ENCODE peak calls at places on chromosomes 13 and 19, in ten cellular contexts. Q, M, D, X, A, R, E, S, K and H are unnamed samples.

GRCh38 chr19:49362926-49363264 is 679 bp upstream of the TEAD2 start:
- DNase-seq in Q (peak), M (peak), D (peak), X (peak), A (peak), R (no peak), E (no peak), S (peak), K (peak), H (no peak)

GRCh38 chr19:11587302-11587972 is 9.8 kb upstream of the ZNF627 start:
- DNase-seq in Q (peak), M (peak), D (peak), X (peak), A (peak), R (peak), E (peak), S (peak), K (peak), H (peak)

GRCh38 chr19:1396768-1397679 is 4.3 kb downstream of the GAMT start:
- DNase-seq in Q (no peak), M (no peak), D (no peak), X (no peak), A (no peak), R (no peak), E (no peak), S (no peak), K (no peak), H (no peak)

GRCh38 chr13:42747399-42747873 is 33.9 kb upstream of the FAM216B start:
- DNase-seq in Q (no peak), M (no peak), D (peak), X (no peak), A (peak), R (peak), E (no peak), S (no peak), K (no peak), H (no peak)

GRCh38 chr13:91036886-91037285 is 310.6 kb upstream of the MIR17HG start:
- DNase-seq in Q (no peak), M (no peak), D (no peak), X (no peak), A (no peak), R (no peak), E (no peak), S (no peak), K (no peak), H (no peak)

GRCh38 chr19:40294560-40294959 is 9.4 kb upstream of the AKT2 start:
- DNase-seq in Q (no peak), M (no peak), D (no peak), X (no peak), A (no peak), R (no peak), E (no peak), S (no peak), K (peak), H (no peak)

GRCh38 chr19:33404916-33405315 is 31.4 kb downstream of the CEBPG start:
- DNase-seq in Q (no peak), M (peak), D (peak), X (no peak), A (no peak), R (no peak), E (peak), S (peak), K (peak), H (no peak)

GRCh38 chr13:72221276-72221962 is 354.4 kb upstream of the DACH1 start:
- DNase-seq in Q (no peak), M (no peak), D (peak), X (no peak), A (no peak), R (peak), E (peak), S (no peak), K (no peak), H (no peak)

GRCh38 chr19:47646924-47647323 is 38.0 kb downstream of the BICRA start:
- DNase-seq in Q (no peak), M (no peak), D (peak), X (no peak), A (no peak), R (no peak), E (no peak), S (no peak), K (no peak), H (no peak)

GRCh38 chr19:47651691-47652090 is 42.8 kb downstream of the BICRA start:
- DNase-seq in Q (no peak), M (peak), D (peak), X (no peak), A (no peak), R (no peak), E (no peak), S (no peak), K (no peak), H (no peak)

GRCh38 chr19:47651132-47651531 is 42.2 kb downstream of the BICRA start:
- DNase-seq in Q (no peak), M (peak), D (no peak), X (no peak), A (no peak), R (no peak), E (no peak), S (no peak), K (no peak), H (no peak)

GRCh38 chr19:47650695-47651094 is 41.8 kb downstream of the BICRA start:
- DNase-seq in Q (no peak), M (peak), D (peak), X (no peak), A (no peak), R (no peak), E (no peak), S (no peak), K (no peak), H (no peak)

DNA sequence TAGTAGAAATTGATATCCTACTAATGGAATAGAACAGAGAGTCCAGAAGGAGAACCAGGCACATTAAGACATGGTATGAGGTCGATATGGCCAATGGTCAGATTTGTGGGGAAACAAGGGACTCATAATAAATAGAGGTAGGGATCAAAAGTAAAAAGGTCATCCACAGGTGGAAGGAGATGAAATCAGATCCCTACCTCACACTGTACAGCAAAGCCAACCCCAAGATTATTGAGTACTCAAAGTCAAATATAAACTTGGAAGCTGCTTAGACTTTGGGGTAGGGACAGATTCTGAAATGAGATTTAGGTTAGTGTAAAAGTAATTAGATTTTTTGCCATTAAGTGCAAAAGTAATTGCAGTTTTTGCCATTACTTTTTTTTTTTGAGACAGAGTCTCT is 40.7 kb downstream of the BICRA start:
- DNase-seq in Q (no peak), M (no peak), D (no peak), X (no peak), A (no peak), R (no peak), E (no peak), S (no peak), K (no peak), H (no peak)
- H3K27ac ChIP-seq in Q (no peak), M (peak), D (no peak), X (no peak), A (no peak), R (no peak), E (no peak), S (no peak), K (no peak), H (no peak)

DNA sequence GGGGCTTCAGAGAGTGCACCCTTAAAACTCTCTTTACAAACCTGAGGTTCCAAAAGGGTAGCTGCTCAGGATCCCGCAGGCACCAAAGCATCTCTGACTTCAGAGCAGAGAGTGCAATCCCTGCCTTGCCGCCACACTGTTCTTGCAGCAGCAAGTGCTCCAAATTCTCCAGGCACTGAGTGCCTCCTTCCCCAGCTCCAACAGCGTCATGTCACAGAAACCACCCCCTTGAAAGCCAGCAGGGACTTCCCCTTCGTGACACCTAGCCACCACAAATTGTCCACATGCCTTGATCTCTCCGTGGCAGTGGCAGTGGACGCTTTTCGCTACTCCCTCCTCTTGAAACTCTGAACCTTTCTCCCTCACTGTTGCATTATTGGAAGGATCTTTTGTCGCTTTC is 39.9 kb downstream of the MBNL2 start:
- DNase-seq in Q (no peak), M (no peak), D (no peak), X (no peak), A (no peak), R (no peak), E (no peak), S (no peak), K (no peak), H (no peak)
- H3K27ac ChIP-seq in Q (peak), M (peak), D (no peak), X (no peak), A (no peak), R (peak), E (no peak), S (peak), K (peak), H (peak)

GRCh38 chr19:18855647-18856384 is 24.1 kb downstream of the UPF1 start:
- DNase-seq in Q (no peak), M (no peak), D (no peak), X (no peak), A (no peak), R (no peak), E (no peak), S (no peak), K (no peak), H (no peak)
- H3K27ac ChIP-seq in Q (no peak), M (no peak), D (no peak), X (no peak), A (no peak), R (peak), E (no peak), S (no peak), K (no peak), H (peak)

GRCh38 chr19:5038631-5039271 is 69.8 kb downstream of the KDM4B start:
- DNase-seq in Q (no peak), M (no peak), D (peak), X (no peak), A (no peak), R (no peak), E (no peak), S (no peak), K (no peak), H (no peak)

GRCh38 chr19:5040544-5041167 is 71.7 kb downstream of the KDM4B start:
- DNase-seq in Q (no peak), M (no peak), D (no peak), X (no peak), A (no peak), R (no peak), E (no peak), S (no peak), K (no peak), H (no peak)

GRCh38 chr19:5037936-5038335 is 69.0 kb downstream of the KDM4B start:
- DNase-seq in Q (no peak), M (no peak), D (no peak), X (no peak), A (no peak), R (no peak), E (no peak), S (no peak), K (no peak), H (no peak)

GRCh38 chr19:5041168-5042038 is 72.5 kb downstream of the KDM4B start:
- DNase-seq in Q (no peak), M (no peak), D (no peak), X (no peak), A (no peak), R (no peak), E (no peak), S (no peak), K (no peak), H (no peak)

DNA sequence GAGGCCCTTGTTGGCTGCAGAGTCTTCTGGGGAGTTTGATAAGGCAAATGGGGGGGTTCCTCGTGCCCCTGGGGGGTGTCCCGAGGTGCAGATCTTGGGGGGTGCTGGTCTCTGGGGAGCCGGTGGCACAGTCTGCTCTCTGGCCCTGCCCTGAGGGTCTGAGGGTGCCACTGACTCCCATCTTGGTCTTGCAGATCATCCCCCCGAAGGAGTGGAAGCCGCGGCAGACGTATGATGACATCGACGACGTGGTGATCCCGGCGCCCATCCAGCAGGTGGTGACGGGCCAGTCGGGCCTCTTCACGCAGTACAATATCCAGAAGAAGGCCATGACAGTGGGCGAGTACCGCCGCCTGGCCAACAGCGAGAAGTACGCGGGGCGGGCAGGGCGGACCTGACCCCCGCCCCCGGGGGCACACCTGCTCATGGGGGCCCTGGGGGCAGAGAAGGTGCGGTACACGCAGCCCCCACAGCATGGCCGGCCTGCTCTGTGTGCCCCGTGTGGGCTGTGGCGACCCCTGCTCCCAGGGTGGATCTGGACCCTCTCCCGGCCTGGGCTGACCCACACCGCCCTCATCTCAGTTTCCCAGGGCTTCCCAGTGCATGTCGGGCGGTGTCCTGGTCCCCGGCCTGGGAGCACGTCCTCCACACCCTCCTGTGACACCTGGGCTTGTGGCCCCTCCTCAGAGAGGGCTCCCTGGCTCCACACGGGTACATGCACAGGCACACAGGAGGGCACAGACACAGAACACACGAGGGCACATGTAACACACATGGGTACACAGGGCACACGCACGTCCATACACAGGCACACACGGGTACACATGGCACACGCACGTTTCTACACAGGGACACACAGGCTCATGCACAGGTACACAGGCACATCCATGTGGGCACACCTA is 71.0 kb downstream of the KDM4B start:
- DNase-seq in Q (no peak), M (no peak), D (no peak), X (no peak), A (no peak), R (no peak), E (no peak), S (no peak), K (no peak), H (no peak)
- H3K27ac ChIP-seq in Q (no peak), M (no peak), D (no peak), X (no peak), A (no peak), R (peak), E (no peak), S (no peak), K (no peak), H (no peak)

GRCh38 chr19:8489591-8490394 is 12.6 kb downstream of the PRAM1 start:
- DNase-seq in Q (no peak), M (no peak), D (no peak), X (no peak), A (no peak), R (peak), E (no peak), S (no peak), K (no peak), H (no peak)

GRCh38 chr19:8487137-8487851 is 15.1 kb downstream of the PRAM1 start:
- DNase-seq in Q (peak), M (no peak), D (no peak), X (no peak), A (no peak), R (no peak), E (peak), S (no peak), K (no peak), H (no peak)

GRCh38 chr19:8490395-8490760 is 12.1 kb downstream of the PRAM1 start:
- DNase-seq in Q (no peak), M (no peak), D (no peak), X (no peak), A (no peak), R (no peak), E (no peak), S (no peak), K (no peak), H (no peak)

GRCh38 chr19:8486661-8487136 is 15.7 kb downstream of the PRAM1 start:
- DNase-seq in Q (no peak), M (no peak), D (no peak), X (no peak), A (no peak), R (no peak), E (peak), S (no peak), K (no peak), H (no peak)

DNA sequence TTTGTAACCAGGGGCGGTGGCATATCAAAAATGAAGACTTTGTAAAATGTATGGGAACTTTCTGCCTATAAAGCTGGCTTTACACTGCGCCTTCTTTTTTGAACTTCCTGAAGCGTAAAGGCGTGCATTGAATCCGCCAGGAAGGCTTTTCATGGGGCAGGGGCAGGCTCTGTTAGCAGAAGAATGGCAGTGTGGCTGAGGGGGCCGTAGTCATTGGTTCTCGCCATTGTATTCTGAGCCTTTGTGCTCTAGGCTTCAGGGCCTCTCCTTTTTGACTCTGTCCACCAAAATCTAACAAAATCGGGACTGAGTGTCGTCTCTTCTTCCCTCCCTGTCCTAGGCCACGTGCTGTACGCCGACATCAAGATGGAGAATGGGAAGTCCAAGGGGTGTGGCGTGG is 14.1 kb downstream of the PRAM1 start:
- DNase-seq in Q (no peak), M (no peak), D (no peak), X (no peak), A (no peak), R (no peak), E (no peak), S (no peak), K (no peak), H (no peak)
- H3K27ac ChIP-seq in Q (no peak), M (no peak), D (no peak), X (no peak), A (no peak), R (peak), E (no peak), S (no peak), K (no peak), H (peak)

DNA sequence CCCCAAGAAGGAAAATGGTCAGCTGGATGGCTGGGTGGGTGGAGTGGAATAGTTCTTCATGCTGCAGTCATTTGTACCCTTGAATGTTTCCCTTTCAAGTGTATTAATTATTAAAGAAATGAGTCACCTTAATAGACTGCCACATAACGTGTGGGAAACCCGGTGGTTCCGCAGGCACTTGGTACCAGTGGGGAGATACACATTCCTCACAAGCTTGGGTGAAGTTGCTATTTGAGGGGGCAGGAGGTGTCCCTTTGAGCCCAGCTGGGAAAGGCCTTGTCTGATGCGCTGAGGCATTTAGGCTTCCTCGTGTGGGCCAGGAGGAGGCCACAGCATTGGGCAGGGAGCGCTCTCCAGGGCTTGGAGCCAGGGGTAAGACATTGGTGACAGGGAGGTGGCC is 57.7 kb downstream of the ATP8A2 start:
- DNase-seq in Q (no peak), M (no peak), D (no peak), X (no peak), A (no peak), R (no peak), E (no peak), S (no peak), K (no peak), H (no peak)
- H3K27ac ChIP-seq in Q (no peak), M (no peak), D (no peak), X (no peak), A (no peak), R (no peak), E (no peak), S (no peak), K (no peak), H (no peak)

GRCh38 chr19:55256562-55257460 is 2.0 kb downstream of the PPP6R1 start:
- DNase-seq in Q (no peak), M (peak), D (no peak), X (no peak), A (no peak), R (no peak), E (no peak), S (no peak), K (no peak), H (no peak)
- H3K27ac ChIP-seq in Q (no peak), M (no peak), D (no peak), X (no peak), A (no peak), R (peak), E (no peak), S (peak), K (peak), H (no peak)

DNA sequence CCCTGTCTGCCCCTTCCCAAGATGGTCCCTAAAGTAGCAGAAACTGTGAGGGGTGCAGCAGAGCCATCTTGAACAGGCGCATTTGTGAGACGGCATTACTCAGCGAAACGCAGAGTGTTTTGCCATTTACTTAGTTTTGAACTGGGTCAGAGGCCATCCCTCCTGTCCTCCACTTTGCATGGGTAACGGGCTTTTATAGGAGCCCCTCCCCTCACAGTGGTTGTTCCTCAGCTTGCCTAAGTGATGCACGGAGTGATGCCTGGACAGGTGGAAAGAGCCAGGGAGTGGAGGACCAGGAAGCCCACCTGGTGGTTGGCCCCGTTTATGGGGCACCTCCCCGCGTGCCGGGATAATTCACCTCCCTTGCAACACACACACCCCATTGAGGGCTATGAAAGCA is 68.0 kb upstream of the C1QTNF9 start:
- DNase-seq in Q (no peak), M (no peak), D (no peak), X (no peak), A (no peak), R (no peak), E (peak), S (no peak), K (no peak), H (no peak)
- H3K27ac ChIP-seq in Q (no peak), M (no peak), D (no peak), X (peak), A (no peak), R (no peak), E (no peak), S (no peak), K (no peak), H (no peak)

GRCh38 chr13:54124700-54125099 is 1096.1 kb downstream of the OLFM4 start:
- DNase-seq in Q (no peak), M (no peak), D (no peak), X (no peak), A (no peak), R (no peak), E (no peak), S (no peak), K (no peak), H (no peak)
- H3K27ac ChIP-seq in Q (no peak), M (no peak), D (no peak), X (no peak), A (no peak), R (no peak), E (no peak), S (no peak), K (no peak), H (no peak)